ENCODE peak calls at places on chromosome 16, in four cellular contexts. One of them, this sample, is unnamed.

GRCh38 chr16:17416461-17417221 is 54.1 kb downstream of the XYLT1 start:
- DNase-seq in GM12865: peak
- DNase-seq in dorsolateral prefrontal cortex: no peak
- DNase-seq in gastrocnemius medialis: no peak
- DNase-seq in this sample: no peak

GRCh38 chr16:54204756-54205155 is 81.8 kb downstream of the IRX3 start:
- DNase-seq in gastrocnemius medialis: no peak
- DNase-seq in GM12865: no peak
- DNase-seq in dorsolateral prefrontal cortex: no peak
- DNase-seq in this sample: no peak

GRCh38 chr16:1458336-1458976 is 14.1 kb upstream of the CCDC154 start:
- DNase-seq in gastrocnemius medialis: no peak
- DNase-seq in dorsolateral prefrontal cortex: peak
- DNase-seq in GM12865: peak
- DNase-seq in this sample: no peak

GRCh38 chr16:27048316-27048715 is 18.4 kb upstream of the C16orf82 start:
- DNase-seq in dorsolateral prefrontal cortex: no peak
- DNase-seq in gastrocnemius medialis: no peak
- DNase-seq in GM12865: no peak
- DNase-seq in this sample: no peak

GRCh38 chr16:70470141-70470926 is 15.9 kb downstream of the FCSK start:
- DNase-seq in dorsolateral prefrontal cortex: no peak
- DNase-seq in GM12865: no peak
- DNase-seq in gastrocnemius medialis: no peak
- DNase-seq in this sample: no peak

GRCh38 chr16:62760398-62760797 is 724.2 kb upstream of the CDH8 start:
- DNase-seq in GM12865: no peak
- DNase-seq in dorsolateral prefrontal cortex: no peak
- DNase-seq in gastrocnemius medialis: no peak
- DNase-seq in this sample: no peak

GRCh38 chr16:25135239-25135878 is 23.8 kb downstream of the LCMT1 start:
- DNase-seq in gastrocnemius medialis: no peak
- DNase-seq in dorsolateral prefrontal cortex: no peak
- DNase-seq in GM12865: no peak
- DNase-seq in this sample: no peak

GRCh38 chr16:30963925-30964511 is 6.5 kb downstream of the SETD1A start:
- DNase-seq in gastrocnemius medialis: no peak
- DNase-seq in GM12865: no peak
- DNase-seq in dorsolateral prefrontal cortex: no peak
- DNase-seq in this sample: no peak

GRCh38 chr16:11698271-11698689 is 30.0 kb downstream of the SNN start:
- DNase-seq in gastrocnemius medialis: no peak
- DNase-seq in dorsolateral prefrontal cortex: no peak
- DNase-seq in GM12865: no peak
- DNase-seq in this sample: no peak

GRCh38 chr16:63050391-63050790 is 1014.2 kb upstream of the CDH8 start:
- DNase-seq in GM12865: no peak
- DNase-seq in dorsolateral prefrontal cortex: no peak
- DNase-seq in gastrocnemius medialis: no peak
- DNase-seq in this sample: no peak

GRCh38 chr16:26765087-26765486 is 301.6 kb upstream of the C16orf82 start:
- DNase-seq in dorsolateral prefrontal cortex: no peak
- DNase-seq in GM12865: peak
- DNase-seq in gastrocnemius medialis: no peak
- DNase-seq in this sample: peak

GRCh38 chr16:89395150-89396142 is 94.9 kb downstream of the ANKRD11 start:
- DNase-seq in gastrocnemius medialis: peak
- DNase-seq in dorsolateral prefrontal cortex: peak
- DNase-seq in GM12865: no peak
- DNase-seq in this sample: no peak

GRCh38 chr16:20774703-20775362 is 11.0 kb downstream of the ACSM3 start:
- DNase-seq in gastrocnemius medialis: no peak
- DNase-seq in dorsolateral prefrontal cortex: peak
- DNase-seq in GM12865: peak
- DNase-seq in this sample: peak

GRCh38 chr16:14289692-14290340 is 218.7 kb downstream of the MRTFB start:
- DNase-seq in dorsolateral prefrontal cortex: no peak
- DNase-seq in gastrocnemius medialis: no peak
- DNase-seq in GM12865: peak
- DNase-seq in this sample: peak

GRCh38 chr16:85029981-85030381 is 2.4 kb downstream of the KIAA0513 start:
- DNase-seq in GM12865: no peak
- DNase-seq in gastrocnemius medialis: no peak
- DNase-seq in dorsolateral prefrontal cortex: no peak
- DNase-seq in this sample: no peak

GRCh38 chr16:77991701-77992100 is 30.6 kb upstream of the CLEC3A start:
- DNase-seq in GM12865: no peak
- DNase-seq in dorsolateral prefrontal cortex: no peak
- DNase-seq in gastrocnemius medialis: no peak
- DNase-seq in this sample: no peak

GRCh38 chr16:27169511-27170071 is 33.7 kb upstream of the KDM8 start:
- DNase-seq in gastrocnemius medialis: no peak
- DNase-seq in GM12865: peak
- DNase-seq in dorsolateral prefrontal cortex: no peak
- DNase-seq in this sample: no peak

GRCh38 chr16:66621973-66622372 is 17.5 kb downstream of the CMTM3 start:
- DNase-seq in dorsolateral prefrontal cortex: no peak
- DNase-seq in gastrocnemius medialis: no peak
- DNase-seq in GM12865: no peak
- DNase-seq in this sample: no peak

GRCh38 chr16:49603956-49604355 is 230.4 kb downstream of the C16orf78 start:
- DNase-seq in gastrocnemius medialis: no peak
- DNase-seq in GM12865: no peak
- DNase-seq in dorsolateral prefrontal cortex: no peak
- DNase-seq in this sample: no peak

GRCh38 chr16:2516391-2517240 is 2.9 kb downstream of the ATP6V0C start:
- DNase-seq in GM12865: no peak
- DNase-seq in gastrocnemius medialis: no peak
- DNase-seq in dorsolateral prefrontal cortex: no peak
- DNase-seq in this sample: no peak

GRCh38 chr16:17451835-17452234 is 18.9 kb downstream of the XYLT1 start:
- DNase-seq in dorsolateral prefrontal cortex: no peak
- DNase-seq in gastrocnemius medialis: no peak
- DNase-seq in GM12865: no peak
- DNase-seq in this sample: no peak

GRCh38 chr16:89357055-89357454 is 133.3 kb downstream of the ANKRD11 start:
- DNase-seq in GM12865: no peak
- DNase-seq in dorsolateral prefrontal cortex: no peak
- DNase-seq in gastrocnemius medialis: peak
- DNase-seq in this sample: peak

GRCh38 chr16:75086281-75086680 is 30.3 kb downstream of the LDHD start:
- DNase-seq in GM12865: no peak
- DNase-seq in gastrocnemius medialis: no peak
- DNase-seq in dorsolateral prefrontal cortex: no peak
- DNase-seq in this sample: no peak

GRCh38 chr16:28866454-28866804 is 2.8 kb downstream of the SH2B1 start:
- DNase-seq in gastrocnemius medialis: no peak
- DNase-seq in dorsolateral prefrontal cortex: no peak
- DNase-seq in GM12865: no peak
- DNase-seq in this sample: no peak

GRCh38 chr16:27083861-27084261 is 17.1 kb downstream of the C16orf82 start:
- DNase-seq in dorsolateral prefrontal cortex: no peak
- DNase-seq in gastrocnemius medialis: no peak
- DNase-seq in GM12865: no peak
- DNase-seq in this sample: no peak

GRCh38 chr16:48613061-48613957 is 3.3 kb upstream of the N4BP1 start:
- DNase-seq in gastrocnemius medialis: no peak
- DNase-seq in GM12865: peak
- DNase-seq in dorsolateral prefrontal cortex: no peak
- DNase-seq in this sample: peak

GRCh38 chr16:30519120-30520049 is 7.0 kb downstream of the ZNF768 start:
- DNase-seq in dorsolateral prefrontal cortex: no peak
- DNase-seq in gastrocnemius medialis: no peak
- DNase-seq in GM12865: no peak
- DNase-seq in this sample: no peak

GRCh38 chr16:85923153-85924021 is 24.4 kb downstream of the IRF8 start:
- DNase-seq in gastrocnemius medialis: no peak
- DNase-seq in GM12865: no peak
- DNase-seq in dorsolateral prefrontal cortex: no peak
- DNase-seq in this sample: no peak

GRCh38 chr16:57798953-57799618 is 3.2 kb downstream of the KIFC3 start:
- DNase-seq in gastrocnemius medialis: no peak
- DNase-seq in dorsolateral prefrontal cortex: no peak
- DNase-seq in GM12865: no peak
- DNase-seq in this sample: no peak

GRCh38 chr16:9225527-9226316 is 134.3 kb downstream of the HAPSTR1 start:
- DNase-seq in dorsolateral prefrontal cortex: peak
- DNase-seq in GM12865: peak
- DNase-seq in gastrocnemius medialis: no peak
- DNase-seq in this sample: no peak

GRCh38 chr16:76780556-76780955 is 410.4 kb upstream of the MON1B start:
- DNase-seq in GM12865: no peak
- DNase-seq in dorsolateral prefrontal cortex: no peak
- DNase-seq in gastrocnemius medialis: no peak
- DNase-seq in this sample: no peak

GRCh38 chr16:13920510-13920818 is 510 bp downstream of the ERCC4 start:
- DNase-seq in GM12865: no peak
- DNase-seq in dorsolateral prefrontal cortex: no peak
- DNase-seq in gastrocnemius medialis: no peak
- DNase-seq in this sample: no peak

GRCh38 chr16:30721606-30722005 is 22.6 kb downstream of the SRCAP start:
- DNase-seq in dorsolateral prefrontal cortex: no peak
- DNase-seq in gastrocnemius medialis: no peak
- DNase-seq in GM12865: no peak
- DNase-seq in this sample: no peak

GRCh38 chr16:53457670-53458069 is 23.4 kb downstream of the RBL2 start:
- DNase-seq in GM12865: peak
- DNase-seq in gastrocnemius medialis: no peak
- DNase-seq in dorsolateral prefrontal cortex: no peak
- DNase-seq in this sample: no peak

GRCh38 chr16:67055712-67056487 is 27.0 kb downstream of the CBFB start:
- DNase-seq in dorsolateral prefrontal cortex: no peak
- DNase-seq in GM12865: peak
- DNase-seq in gastrocnemius medialis: peak
- DNase-seq in this sample: no peak

GRCh38 chr16:56632160-56632847 is at the start of gene MT1M:
- DNase-seq in dorsolateral prefrontal cortex: no peak
- DNase-seq in GM12865: no peak
- DNase-seq in gastrocnemius medialis: no peak
- DNase-seq in this sample: no peak
- H3K4me3 ChIP-seq in dorsolateral prefrontal cortex: peak
- H3K4me3 ChIP-seq in GM12865: no peak
- H3K4me3 ChIP-seq in gastrocnemius medialis: peak
- H3K4me3 ChIP-seq in this sample: peak

GRCh38 chr16:64481497-64481896 is 640.4 kb downstream of the CDH11 start:
- DNase-seq in GM12865: no peak
- DNase-seq in dorsolateral prefrontal cortex: no peak
- DNase-seq in gastrocnemius medialis: no peak
- DNase-seq in this sample: no peak

GRCh38 chr16:64470916-64471315 is 650.9 kb downstream of the CDH11 start:
- DNase-seq in GM12865: no peak
- DNase-seq in dorsolateral prefrontal cortex: no peak
- DNase-seq in gastrocnemius medialis: no peak
- DNase-seq in this sample: no peak

GRCh38 chr16:64469906-64470702 is 651.8 kb downstream of the CDH11 start:
- DNase-seq in GM12865: no peak
- DNase-seq in dorsolateral prefrontal cortex: no peak
- DNase-seq in gastrocnemius medialis: peak
- DNase-seq in this sample: no peak

GRCh38 chr16:64478258-64478906 is 643.5 kb downstream of the CDH11 start:
- DNase-seq in dorsolateral prefrontal cortex: no peak
- DNase-seq in GM12865: no peak
- DNase-seq in gastrocnemius medialis: no peak
- DNase-seq in this sample: peak

GRCh38 chr16:64475627-64476351 is 646.1 kb downstream of the CDH11 start:
- DNase-seq in GM12865: no peak
- DNase-seq in gastrocnemius medialis: no peak
- DNase-seq in dorsolateral prefrontal cortex: no peak
- DNase-seq in this sample: no peak
- TF ChIP-seq CTCF in GM12865: no peak
- TF ChIP-seq CTCF in gastrocnemius medialis: no peak
- TF ChIP-seq CTCF in dorsolateral prefrontal cortex: no peak
- TF ChIP-seq CTCF in this sample: no peak

DNA sequence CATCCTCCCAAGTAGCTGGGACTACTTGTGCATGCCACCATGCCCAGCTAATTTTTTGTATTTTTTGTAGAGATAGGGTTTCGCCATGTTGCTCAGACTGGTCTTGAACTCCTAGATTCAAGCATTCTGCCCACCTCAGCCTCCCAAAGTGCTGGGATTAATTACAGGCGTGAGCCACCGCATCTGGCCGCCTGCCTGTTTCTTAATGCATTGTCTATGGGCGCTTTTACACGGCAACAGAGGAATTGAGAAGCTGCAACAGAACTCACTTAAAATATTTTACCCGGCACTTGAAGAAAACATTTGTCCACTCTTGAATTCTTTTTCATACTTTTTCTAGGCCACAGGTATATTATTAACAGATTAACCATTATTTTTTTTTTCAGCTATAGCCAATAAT is 9.0 kb upstream of the CEP20 start:
- DNase-seq in gastrocnemius medialis: no peak
- DNase-seq in dorsolateral prefrontal cortex: no peak
- DNase-seq in GM12865: no peak
- DNase-seq in this sample: no peak
- H3K4me3 ChIP-seq in gastrocnemius medialis: no peak
- H3K4me3 ChIP-seq in dorsolateral prefrontal cortex: no peak
- H3K4me3 ChIP-seq in GM12865: peak
- H3K4me3 ChIP-seq in this sample: no peak

GRCh38 chr16:4979164-4979563 is 21.0 kb downstream of the SEC14L5 start:
- DNase-seq in GM12865: no peak
- DNase-seq in gastrocnemius medialis: no peak
- DNase-seq in dorsolateral prefrontal cortex: no peak
- DNase-seq in this sample: no peak
- TF ChIP-seq CTCF in GM12865: no peak
- TF ChIP-seq CTCF in gastrocnemius medialis: no peak
- TF ChIP-seq CTCF in dorsolateral prefrontal cortex: no peak
- TF ChIP-seq CTCF in this sample: no peak

GRCh38 chr16:56684256-56684925 is 2.1 kb downstream of the MT1X start:
- DNase-seq in GM12865: no peak
- DNase-seq in dorsolateral prefrontal cortex: no peak
- DNase-seq in gastrocnemius medialis: peak
- DNase-seq in this sample: no peak
- H3K4me3 ChIP-seq in GM12865: no peak
- H3K4me3 ChIP-seq in dorsolateral prefrontal cortex: peak
- H3K4me3 ChIP-seq in gastrocnemius medialis: peak
- H3K4me3 ChIP-seq in this sample: no peak

DNA sequence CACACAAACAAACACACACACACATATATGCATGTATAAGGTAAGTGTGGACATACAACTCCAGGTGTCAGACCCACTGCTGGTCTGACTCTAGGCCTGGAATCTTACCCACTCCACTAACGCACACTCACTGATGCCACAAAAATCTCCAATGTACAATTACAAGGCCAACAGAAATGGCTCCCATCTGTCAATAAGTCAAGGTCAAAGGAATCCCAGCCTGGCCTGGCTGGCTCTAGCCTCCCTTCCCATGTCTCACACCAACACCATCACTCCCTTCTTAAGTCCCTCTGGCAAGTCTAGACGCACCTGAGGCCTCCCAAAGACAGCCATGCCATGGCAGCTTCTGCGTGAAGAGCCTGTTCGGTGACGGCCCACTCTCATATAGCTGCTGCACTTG is 99.2 kb upstream of the CDYL2 start:
- DNase-seq in GM12865: no peak
- DNase-seq in gastrocnemius medialis: no peak
- DNase-seq in dorsolateral prefrontal cortex: no peak
- DNase-seq in this sample: no peak
- TF ChIP-seq CTCF in GM12865: no peak
- TF ChIP-seq CTCF in gastrocnemius medialis: no peak
- TF ChIP-seq CTCF in dorsolateral prefrontal cortex: no peak
- TF ChIP-seq CTCF in this sample: no peak

This sample was measured in Caco-2.